ENCODE peak calls at places on chromosomes 1 and 21, in six cellular contexts. N, W, K, X, P and I are unnamed samples.

GRCh38 chr1:109299087-109299983 is 7.5 kb downstream of the MYBPHL start:
- DNase-seq in N (peak; percentile 97), W (no peak), P (no peak), X (no peak), K (peak; percentile 89), I (peak; percentile 48)

GRCh38 chr1:34163792-34164509 is 1.1 kb downstream of the CSMD2 start:
- DNase-seq in W (peak; percentile 51), P (peak; percentile 68), N (no peak), X (peak; percentile 33), K (no peak), I (peak; percentile 65)

GRCh38 chr1:23108918-23109533 is 59.6 kb downstream of the LUZP1 start:
- DNase-seq in P (no peak), N (no peak), W (no peak), X (no peak), K (no peak), I (peak; percentile 67)

GRCh38 chr1:46411601-46412341 is 17.7 kb downstream of the FAAH start:
- DNase-seq in K (no peak), W (peak; percentile 90), P (peak; percentile 99), N (no peak), X (no peak), I (peak; percentile 63)

GRCh38 chr1:17438176-17438976 is 1.1 kb downstream of the RCC2 start:
- DNase-seq in K (peak; percentile 71), N (peak; percentile 36), W (peak; percentile 66), P (peak; percentile 77), X (peak; percentile 40), I (peak; percentile 83)

GRCh38 chr1:36176151-36176949 is 20.4 kb downstream of the MAP7D1 start:
- DNase-seq in K (no peak), X (no peak), W (peak; percentile 80), P (peak; percentile 92), N (no peak), I (peak; percentile 77)

GRCh38 chr21:45126085-45126687 is 51.8 kb downstream of the ADARB1 start:
- DNase-seq in N (no peak), X (no peak), W (no peak), P (no peak), K (no peak), I (no peak)

GRCh38 chr1:39819091-39819812 is 30.6 kb upstream of the BMP8B start:
- DNase-seq in N (no peak), W (no peak), K (no peak), X (no peak), P (no peak), I (no peak)

GRCh38 chr1:56709269-56709880 is 64.3 kb downstream of the PRKAA2 start:
- DNase-seq in W (no peak), P (no peak), K (peak; percentile 63), N (peak; percentile 65), X (peak; percentile 40), I (peak; percentile 60)

GRCh38 chr1:197314672-197315071 is 46.6 kb downstream of the CRB1 start:
- DNase-seq in K (peak; percentile 15), P (no peak), W (no peak), X (no peak), N (no peak), I (peak; percentile 14)

GRCh38 chr1:151327903-151328674 is 873 bp upstream of the PI4KB start:
- DNase-seq in X (no peak), N (no peak), P (peak; percentile 72), W (peak; percentile 59), K (no peak), I (peak; percentile 63)

GRCh38 chr1:151325231-151325630 is 2.0 kb downstream of the PI4KB start:
- DNase-seq in W (no peak), X (no peak), K (peak; percentile 65), P (no peak), N (peak; percentile 22), I (no peak)

GRCh38 chr1:151325646-151326429 is 1.4 kb downstream of the PI4KB start:
- DNase-seq in N (peak; percentile 44), W (no peak), K (peak; percentile 71), P (no peak), X (no peak), I (no peak)

GRCh38 chr1:151327223-151327902 is at the start of gene PI4KB:
- DNase-seq in N (peak; percentile 98), P (peak; percentile 87), W (peak; percentile 95), X (peak; percentile 98), K (peak; percentile 99), I (peak; percentile 100)

GRCh38 chr1:151326619-151327222 is 495 bp downstream of the PI4KB start:
- DNase-seq in X (no peak), P (no peak), K (peak; percentile 84), N (peak; percentile 49), W (no peak), I (peak; percentile 29)
- H4K8ac ChIP-seq in X (no peak overlapping the region), P (no peak overlapping the region), K (no peak overlapping the region), N (peak overlapping the region; percentile 65), W (no peak overlapping the region), I (peak overlapping the region; percentile 3)

DNA sequence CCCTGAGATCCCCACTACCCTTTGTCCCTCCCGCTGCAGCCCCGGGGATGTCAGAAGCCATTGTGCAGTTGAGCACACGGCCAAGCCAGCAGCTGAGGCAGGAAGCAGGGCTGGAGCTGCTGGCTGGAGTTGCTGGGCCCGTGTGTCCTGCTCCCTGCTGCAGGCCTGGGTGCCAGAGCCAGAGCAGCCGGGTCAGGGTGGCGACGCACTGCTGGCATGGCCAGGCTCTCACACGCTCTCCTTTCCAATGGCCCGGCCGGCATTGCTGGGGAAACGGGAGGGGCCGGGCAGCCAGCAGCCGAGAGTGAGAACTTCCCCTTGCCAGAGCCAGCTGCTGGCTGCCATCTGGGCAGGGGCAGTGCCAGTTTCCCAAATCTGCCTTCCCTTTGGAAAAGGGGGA is 82.5 kb upstream of the PROX1 start:
- DNase-seq in K (no peak), P (no peak), N (no peak), W (no peak), X (no peak), I (no peak)
- H2BK15ac ChIP-seq in K (no peak overlapping the region), P (no peak overlapping the region), N (no peak overlapping the region), W (no peak overlapping the region), X (no peak overlapping the region), I (no peak overlapping the region)

GRCh38 chr1:1115830-1116700 is at the start of gene C1orf159:
- DNase-seq in P (peak; percentile 99), X (peak; percentile 98), N (peak; percentile 95), W (peak; percentile 99), K (peak; percentile 98), I (peak; percentile 99)
- H4K8ac ChIP-seq in P (peak within 1 kb of the TSS; percentile 89), X (no peak within 1 kb of the TSS), N (peak within 1 kb of the TSS; percentile 59), W (no peak within 1 kb of the TSS), K (peak within 1 kb of the TSS; percentile 79), I (no peak within 1 kb of the TSS)

GRCh38 chr21:37017951-37018679 is 11.6 kb downstream of the RIPPLY3 start:
- DNase-seq in P (no peak), K (no peak), X (no peak), W (no peak), N (no peak), I (no peak)
- H2BK15ac ChIP-seq in P (no peak overlapping the region), K (no peak overlapping the region), X (peak overlapping the region; percentile 55), W (no peak overlapping the region), N (no peak overlapping the region), I (no peak overlapping the region)

GRCh38 chr1:2855206-2856075 is 53.9 kb upstream of the TTC34 start:
- DNase-seq in K (no peak), N (no peak), X (no peak), P (no peak), W (no peak), I (no peak)

GRCh38 chr1:2856821-2857290 is 55.4 kb upstream of the TTC34 start:
- DNase-seq in K (no peak), W (no peak), X (no peak), N (no peak), P (no peak), I (no peak)

GRCh38 chr1:2854611-2855010 is 53.1 kb upstream of the TTC34 start:
- DNase-seq in K (no peak), W (no peak), P (no peak), X (no peak), N (no peak), I (no peak)

GRCh38 chr1:2857521-2857920 is 56.0 kb upstream of the TTC34 start:
- DNase-seq in X (no peak), W (no peak), P (no peak), K (no peak), N (no peak), I (no peak)

GRCh38 chr1:2856076-2856390 is 54.5 kb upstream of the TTC34 start:
- DNase-seq in W (no peak), K (no peak), P (no peak), X (no peak), N (no peak), I (no peak)
- H4K8ac ChIP-seq in W (no peak overlapping the region), K (no peak overlapping the region), P (no peak overlapping the region), X (no peak overlapping the region), N (no peak overlapping the region), I (no peak overlapping the region)

GRCh38 chr1:203676455-203676854 is 49.8 kb downstream of the ATP2B4 start:
- DNase-seq in P (no peak), X (no peak), W (peak; percentile 48), K (no peak), N (no peak), I (peak; percentile 77)
- H2BK15ac ChIP-seq in P (no peak overlapping the region), X (no peak overlapping the region), W (no peak overlapping the region), K (no peak overlapping the region), N (no peak overlapping the region), I (no peak overlapping the region)